ENCODE peak calls at places on chromosomes 11 and 22, in five cellular contexts. L is body of pancreas, K is A549, G is gastrocnemius medialis, U is K562. T is an unnamed sample.
A peak's percentile ranks its signal among the peaks of the same experiment; 100 is the strongest.

GRCh38 chr11:86592047-86592564 is 80.3 kb downstream of the ME3 start:
- DNase-seq in L (no peak), K (no peak), G (no peak), U (no peak), T (no peak)

GRCh38 chr11:132943325-132943736 is 589.0 kb downstream of the OPCML start:
- DNase-seq in L (no peak), K (no peak), G (no peak), U (no peak), T (no peak)

GRCh38 chr11:120057595-120058581 is 80.0 kb downstream of the TRIM29 start:
- DNase-seq in L (no peak), K (no peak), G (no peak), U (no peak), T (no peak)

GRCh38 chr11:67372232-67372992 is 986 bp downstream of the CLCF1 start:
- DNase-seq in L (no peak), K (no peak), G (no peak), U (peak; percentile 67), T (no peak)

GRCh38 chr22:27866136-27867091 is 52.6 kb downstream of the PITPNB start:
- DNase-seq in L (peak; percentile 57), K (peak; percentile 15), G (peak; percentile 65), U (no peak), T (peak; percentile 74)

GRCh38 chr22:42294034-42294985 is 23.9 kb upstream of the TCF20 start:
- DNase-seq in L (peak; percentile 55), K (no peak), G (no peak), U (peak; percentile 50), T (peak; percentile 62)

GRCh38 chr22:41772198-41772597 is 28.3 kb upstream of the CCDC134 start:
- DNase-seq in L (no peak), K (no peak), G (no peak), U (no peak), T (no peak)

GRCh38 chr11:67304511-67305113 is 1.3 kb downstream of the SSH3 start:
- DNase-seq in L (no peak), K (no peak), G (no peak), U (no peak), T (no peak)

GRCh38 chr11:17921620-17922473 is 91.0 kb downstream of the SERGEF start:
- DNase-seq in L (peak; percentile 52), K (no peak), G (peak; percentile 50), U (peak; percentile 25), T (peak; percentile 16)
- H3K27ac ChIP-seq in L (no peak overlapping the region), K (no peak overlapping the region), G (peak overlapping the region; percentile 83), U (no peak overlapping the region), T (no peak overlapping the region)

GRCh38 chr22:20498913-20499312 is 3.3 kb upstream of the KLHL22 start:
- DNase-seq in L (no peak), K (no peak), G (no peak), U (no peak), T (no peak)

GRCh38 chr22:20497426-20497825 is 1.8 kb upstream of the KLHL22 start:
- DNase-seq in L (no peak), K (no peak), G (no peak), U (no peak), T (no peak)

GRCh38 chr22:20494978-20495860 is at the start of gene KLHL22:
- DNase-seq in L (peak; percentile 25), K (no peak), G (peak; percentile 25), U (no peak), T (no peak)

GRCh38 chr22:20499769-20500168 is 4.2 kb upstream of the KLHL22 start:
- DNase-seq in L (no peak), K (no peak), G (no peak), U (no peak), T (no peak)

GRCh38 chr22:20495861-20496681 is 476 bp upstream of the KLHL22 start:
- DNase-seq in L (peak; percentile 93), K (peak; percentile 76), G (peak; percentile 88), U (peak; percentile 100), T (peak; percentile 91)
- TF ChIP-seq POLR2A in L (peak; percentile 92), K (peak; percentile 52), G (peak; percentile 90), U (no peak), T (no peak)

GRCh38 chr11:126432065-126432461 is 76.6 kb downstream of the ST3GAL4 start:
- DNase-seq in L (no peak), K (no peak), G (no peak), U (no peak), T (no peak)
- H3K27ac ChIP-seq in L (no peak overlapping the region), K (no peak overlapping the region), G (no peak overlapping the region), U (no peak overlapping the region), T (peak overlapping the region; percentile 77)

DNA sequence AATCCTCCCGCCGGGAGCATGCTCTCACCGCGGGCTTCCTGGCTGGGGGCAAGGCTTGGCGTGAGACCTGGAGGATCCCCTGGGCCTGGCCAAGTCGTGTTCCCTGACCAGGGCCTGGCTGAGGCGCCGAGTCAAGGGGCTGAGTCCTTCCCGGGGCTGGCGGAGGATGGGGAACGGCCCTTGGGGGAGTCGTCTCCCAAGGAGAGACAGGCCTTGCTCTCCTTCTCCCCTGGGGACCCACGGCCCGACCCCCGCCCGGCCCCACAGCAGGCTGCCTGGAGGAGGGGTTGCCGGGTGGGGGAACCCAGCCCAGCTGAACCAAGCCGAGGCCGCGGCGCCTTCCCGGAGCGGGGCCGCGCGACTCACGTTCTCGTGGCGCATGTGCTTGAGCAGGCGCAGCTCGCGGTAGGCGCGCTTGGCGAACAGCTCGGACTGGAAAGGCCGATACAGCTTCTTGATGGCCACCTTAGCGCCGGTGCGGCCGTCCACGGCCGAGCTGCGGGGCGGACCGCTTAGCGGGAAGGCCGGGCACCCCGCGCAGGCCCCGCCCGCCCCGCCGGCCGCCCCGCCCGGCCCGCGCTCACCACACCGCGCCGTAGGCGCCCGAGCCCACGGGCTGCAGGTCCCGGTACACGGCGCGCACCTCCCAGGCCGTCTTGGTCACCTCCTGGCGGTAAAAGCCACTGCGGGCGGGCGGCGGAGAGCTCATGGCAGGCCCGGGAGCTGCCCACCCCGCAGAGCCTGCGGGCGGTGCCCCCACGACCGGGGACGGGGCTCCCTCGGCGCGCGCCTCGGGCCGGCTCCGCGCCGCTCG is 475 bp downstream of the MAPK12 start:
- DNase-seq in L (no peak), K (no peak), G (no peak), U (peak; percentile 69), T (peak; percentile 73)
- TF ChIP-seq POLR2A in L (no peak), K (peak; percentile 45), G (no peak), U (peak; percentile 28), T (no peak)

GRCh38 chr22:46774456-46775363 is 12.3 kb downstream of the TBC1D22A start:
- DNase-seq in L (no peak), K (no peak), G (no peak), U (no peak), T (no peak)

GRCh38 chr22:46770726-46771125 is 8.3 kb downstream of the TBC1D22A start:
- DNase-seq in L (peak; percentile 64), K (no peak), G (no peak), U (no peak), T (peak; percentile 34)

GRCh38 chr22:46775789-46776485 is 13.5 kb downstream of the TBC1D22A start:
- DNase-seq in L (no peak), K (no peak), G (no peak), U (no peak), T (no peak)

GRCh38 chr22:46775364-46775758 is 12.9 kb downstream of the TBC1D22A start:
- DNase-seq in L (no peak), K (no peak), G (no peak), U (no peak), T (no peak)

DNA sequence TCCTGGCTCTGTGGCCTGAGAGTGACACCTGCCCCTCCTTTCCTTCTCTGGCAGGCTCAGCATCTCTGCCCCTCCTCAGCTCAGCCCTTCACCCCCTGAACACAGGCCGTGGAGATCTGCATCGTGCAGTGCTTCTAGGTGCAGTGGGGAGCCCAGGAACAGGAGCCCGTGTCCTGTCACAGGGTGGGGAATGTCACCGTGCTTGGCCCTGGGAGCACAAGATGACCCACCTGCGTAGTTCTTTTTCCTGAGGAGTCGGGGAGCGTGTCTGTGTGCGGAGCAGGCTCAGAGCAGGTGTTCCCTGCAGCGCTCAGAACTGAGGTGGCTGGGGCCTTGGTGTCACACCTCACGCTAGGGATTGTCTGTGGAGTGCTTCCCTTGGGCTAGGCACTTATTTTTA is 10.6 kb downstream of the TBC1D22A start:
- DNase-seq in L (no peak), K (no peak), G (no peak), U (no peak), T (no peak)
- H3K27ac ChIP-seq in L (peak overlapping the region; percentile 52), K (peak overlapping the region; percentile 67), G (peak overlapping the region; percentile 71), U (no peak overlapping the region), T (no peak overlapping the region)

DNA sequence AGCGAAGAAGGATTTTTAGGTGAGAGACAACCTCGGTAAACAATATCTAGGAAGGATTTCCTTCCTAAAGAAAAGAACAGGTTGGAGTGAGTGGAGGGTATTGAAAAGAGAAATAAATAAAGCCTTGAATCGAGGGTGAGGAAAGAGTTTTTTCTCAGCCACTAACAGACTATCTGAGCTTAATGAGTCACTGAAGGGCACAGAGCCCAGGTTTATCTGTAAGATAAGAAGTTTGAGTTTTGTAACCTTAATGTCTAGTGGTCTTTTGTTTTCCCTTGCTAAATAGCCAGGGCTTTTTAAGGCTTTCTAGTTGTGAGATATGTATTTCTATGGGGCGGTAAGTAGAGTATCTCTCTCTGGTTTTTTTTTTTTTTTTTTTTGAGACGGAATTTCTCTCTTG is 394.5 kb upstream of the KIRREL3 start:
- DNase-seq in L (peak; percentile 27), K (no peak), G (no peak), U (no peak), T (peak; percentile 33)
- TF ChIP-seq POLR2A in L (no peak), K (no peak), G (no peak), U (no peak), T (no peak)